ENCODE peak calls at places on chromosome 22, in five cellular contexts. One of them, this sample, is unnamed.

GRCh38 chr22:47043835-47044721 is 281.6 kb downstream of the TBC1D22A start:
- DNase-seq in choroid plexus epithelial cell: peak; percentile 17
- DNase-seq in Peyer's patch: peak; percentile 80
- DNase-seq in heart right ventricle: peak; percentile 7
- DNase-seq in AG10803: peak; percentile 49
- DNase-seq in this sample: no peak

GRCh38 chr22:38871360-38872171 is 450 bp downstream of the CBX6 start:
- DNase-seq in Peyer's patch: peak; percentile 53
- DNase-seq in AG10803: peak; percentile 7
- DNase-seq in heart right ventricle: no peak
- DNase-seq in choroid plexus epithelial cell: no peak
- DNase-seq in this sample: no peak

GRCh38 chr22:42313804-42314581 is 43.5 kb upstream of the TCF20 start:
- DNase-seq in heart right ventricle: peak; percentile 53
- DNase-seq in Peyer's patch: peak; percentile 92
- DNase-seq in AG10803: no peak
- DNase-seq in choroid plexus epithelial cell: peak; percentile 46
- DNase-seq in this sample: no peak

GRCh38 chr22:16586991-16587390 is 5.6 kb downstream of the CCT8L2 start:
- DNase-seq in heart right ventricle: no peak
- DNase-seq in Peyer's patch: no peak
- DNase-seq in choroid plexus epithelial cell: no peak
- DNase-seq in AG10803: no peak
- DNase-seq in this sample: no peak

GRCh38 chr22:16819249-16819648 is 6.0 kb downstream of the XKR3 start:
- DNase-seq in AG10803: peak; percentile 8
- DNase-seq in choroid plexus epithelial cell: no peak
- DNase-seq in Peyer's patch: no peak
- DNase-seq in heart right ventricle: no peak
- DNase-seq in this sample: no peak

GRCh38 chr22:31269892-31270574 is 22.3 kb downstream of the PIK3IP1 start:
- DNase-seq in Peyer's patch: no peak
- DNase-seq in choroid plexus epithelial cell: peak; percentile 44
- DNase-seq in AG10803: no peak
- DNase-seq in heart right ventricle: no peak
- DNase-seq in this sample: no peak

GRCh38 chr22:38927033-38927789 is 30.2 kb upstream of the APOBEC3A start:
- DNase-seq in Peyer's patch: peak; percentile 85
- DNase-seq in AG10803: peak; percentile 38
- DNase-seq in heart right ventricle: peak; percentile 77
- DNase-seq in choroid plexus epithelial cell: peak; percentile 56
- DNase-seq in this sample: peak; percentile 54

GRCh38 chr22:41240377-41241132 is at the start of gene CHADL:
- DNase-seq in heart right ventricle: no peak
- DNase-seq in AG10803: no peak
- DNase-seq in choroid plexus epithelial cell: no peak
- DNase-seq in Peyer's patch: no peak
- DNase-seq in this sample: no peak

GRCh38 chr22:27791494-27792241 is 9.9 kb downstream of the MN1 start:
- DNase-seq in AG10803: no peak
- DNase-seq in choroid plexus epithelial cell: no peak
- DNase-seq in Peyer's patch: no peak
- DNase-seq in heart right ventricle: no peak
- DNase-seq in this sample: no peak

GRCh38 chr22:40395607-40396006 is 25.2 kb downstream of the SGSM3 start:
- DNase-seq in AG10803: no peak
- DNase-seq in heart right ventricle: no peak
- DNase-seq in Peyer's patch: no peak
- DNase-seq in choroid plexus epithelial cell: no peak
- DNase-seq in this sample: no peak

GRCh38 chr22:49481651-49482399 is 345.8 kb downstream of the BRD1 start:
- DNase-seq in choroid plexus epithelial cell: no peak
- DNase-seq in heart right ventricle: no peak
- DNase-seq in AG10803: no peak
- DNase-seq in Peyer's patch: no peak
- DNase-seq in this sample: no peak

GRCh38 chr22:25896098-25896497 is 154.1 kb downstream of the MYO18B start:
- DNase-seq in choroid plexus epithelial cell: no peak
- DNase-seq in AG10803: no peak
- DNase-seq in heart right ventricle: no peak
- DNase-seq in Peyer's patch: no peak
- DNase-seq in this sample: no peak

GRCh38 chr22:20551805-20552449 is 44.5 kb downstream of the MED15 start:
- DNase-seq in AG10803: peak; percentile 54
- DNase-seq in Peyer's patch: no peak
- DNase-seq in choroid plexus epithelial cell: peak; percentile 55
- DNase-seq in heart right ventricle: peak; percentile 52
- DNase-seq in this sample: no peak

GRCh38 chr22:42645938-42646568 is 3.1 kb downstream of the CYB5R3 start:
- DNase-seq in heart right ventricle: no peak
- DNase-seq in choroid plexus epithelial cell: no peak
- DNase-seq in AG10803: no peak
- DNase-seq in Peyer's patch: peak; percentile 65
- DNase-seq in this sample: no peak

GRCh38 chr22:49628351-49629023 is 199.2 kb downstream of the BRD1 start:
- DNase-seq in Peyer's patch: no peak
- DNase-seq in AG10803: no peak
- DNase-seq in choroid plexus epithelial cell: no peak
- DNase-seq in heart right ventricle: no peak
- DNase-seq in this sample: no peak

GRCh38 chr22:46748948-46749681 is 11.1 kb upstream of the CERK start:
- DNase-seq in heart right ventricle: no peak
- DNase-seq in choroid plexus epithelial cell: peak; percentile 65
- DNase-seq in Peyer's patch: peak; percentile 68
- DNase-seq in AG10803: peak; percentile 72
- DNase-seq in this sample: no peak

GRCh38 chr22:29327089-29327764 is 11.7 kb upstream of the RASL10A start:
- DNase-seq in choroid plexus epithelial cell: no peak
- DNase-seq in AG10803: no peak
- DNase-seq in Peyer's patch: no peak
- DNase-seq in heart right ventricle: no peak
- DNase-seq in this sample: no peak

GRCh38 chr22:29325356-29325755 is 9.9 kb upstream of the RASL10A start:
- DNase-seq in heart right ventricle: no peak
- DNase-seq in AG10803: no peak
- DNase-seq in choroid plexus epithelial cell: no peak
- DNase-seq in Peyer's patch: no peak
- DNase-seq in this sample: no peak

GRCh38 chr22:29328055-29328454 is 12.6 kb upstream of the RASL10A start:
- DNase-seq in heart right ventricle: no peak
- DNase-seq in AG10803: no peak
- DNase-seq in choroid plexus epithelial cell: no peak
- DNase-seq in Peyer's patch: no peak
- DNase-seq in this sample: no peak

GRCh38 chr22:29325785-29326315 is 10.4 kb upstream of the RASL10A start:
- DNase-seq in choroid plexus epithelial cell: no peak
- DNase-seq in Peyer's patch: no peak
- DNase-seq in heart right ventricle: no peak
- DNase-seq in AG10803: no peak
- DNase-seq in this sample: no peak

DNA sequence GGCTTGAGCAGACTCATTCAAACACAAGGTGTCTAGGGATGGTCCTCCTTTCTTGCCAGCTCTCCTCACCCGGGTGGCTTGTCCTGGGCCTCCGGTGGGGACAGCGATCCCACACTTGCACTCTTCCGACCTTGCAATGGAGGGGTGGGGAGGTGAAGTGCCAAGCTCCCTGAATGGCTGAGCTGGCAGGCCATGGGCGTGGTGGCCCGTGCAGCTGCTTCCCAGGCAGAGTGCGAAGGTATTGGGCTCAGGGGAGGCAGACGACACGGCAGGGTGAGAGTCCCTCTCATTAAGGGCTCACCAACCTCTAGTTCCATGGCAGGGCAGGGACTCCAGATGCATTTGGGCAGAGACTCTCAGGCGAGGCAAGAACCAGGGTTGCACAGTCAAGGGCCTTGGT is 11.0 kb upstream of the RASL10A start:
- DNase-seq in choroid plexus epithelial cell: no peak
- DNase-seq in Peyer's patch: no peak
- DNase-seq in AG10803: no peak
- DNase-seq in heart right ventricle: no peak
- DNase-seq in this sample: no peak
- TF ChIP-seq CTCF in choroid plexus epithelial cell: no peak
- TF ChIP-seq CTCF in Peyer's patch: no peak
- TF ChIP-seq CTCF in AG10803: no peak
- TF ChIP-seq CTCF in heart right ventricle: no peak
- TF ChIP-seq CTCF in this sample: no peak

DNA sequence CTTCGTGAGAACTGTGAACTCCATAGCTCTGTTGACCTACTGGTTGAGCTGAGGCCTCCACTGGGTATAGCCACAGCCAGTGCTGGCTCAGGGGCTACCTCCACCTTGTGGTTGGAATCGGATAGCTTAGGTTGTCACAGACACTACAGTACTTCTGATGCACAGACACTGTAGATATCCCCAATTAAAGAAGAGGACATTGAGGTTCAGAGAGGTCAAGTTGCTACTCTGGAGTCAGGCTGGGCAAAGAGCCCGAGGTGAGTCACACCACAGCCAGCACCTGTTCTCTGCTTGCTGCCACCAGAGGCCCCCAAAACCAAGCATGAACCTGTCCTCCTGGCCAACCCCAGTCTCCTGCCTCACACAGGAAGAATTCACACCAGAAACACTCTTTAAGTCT is 5.4 kb downstream of the UFD1 start:
- DNase-seq in choroid plexus epithelial cell: peak; percentile 22
- DNase-seq in Peyer's patch: no peak
- DNase-seq in AG10803: no peak
- DNase-seq in heart right ventricle: no peak
- DNase-seq in this sample: peak; percentile 22
- TF ChIP-seq CTCF in choroid plexus epithelial cell: peak; percentile 46
- TF ChIP-seq CTCF in Peyer's patch: no peak
- TF ChIP-seq CTCF in AG10803: peak; percentile 6
- TF ChIP-seq CTCF in heart right ventricle: no peak
- TF ChIP-seq CTCF in this sample: peak; percentile 54

DNA sequence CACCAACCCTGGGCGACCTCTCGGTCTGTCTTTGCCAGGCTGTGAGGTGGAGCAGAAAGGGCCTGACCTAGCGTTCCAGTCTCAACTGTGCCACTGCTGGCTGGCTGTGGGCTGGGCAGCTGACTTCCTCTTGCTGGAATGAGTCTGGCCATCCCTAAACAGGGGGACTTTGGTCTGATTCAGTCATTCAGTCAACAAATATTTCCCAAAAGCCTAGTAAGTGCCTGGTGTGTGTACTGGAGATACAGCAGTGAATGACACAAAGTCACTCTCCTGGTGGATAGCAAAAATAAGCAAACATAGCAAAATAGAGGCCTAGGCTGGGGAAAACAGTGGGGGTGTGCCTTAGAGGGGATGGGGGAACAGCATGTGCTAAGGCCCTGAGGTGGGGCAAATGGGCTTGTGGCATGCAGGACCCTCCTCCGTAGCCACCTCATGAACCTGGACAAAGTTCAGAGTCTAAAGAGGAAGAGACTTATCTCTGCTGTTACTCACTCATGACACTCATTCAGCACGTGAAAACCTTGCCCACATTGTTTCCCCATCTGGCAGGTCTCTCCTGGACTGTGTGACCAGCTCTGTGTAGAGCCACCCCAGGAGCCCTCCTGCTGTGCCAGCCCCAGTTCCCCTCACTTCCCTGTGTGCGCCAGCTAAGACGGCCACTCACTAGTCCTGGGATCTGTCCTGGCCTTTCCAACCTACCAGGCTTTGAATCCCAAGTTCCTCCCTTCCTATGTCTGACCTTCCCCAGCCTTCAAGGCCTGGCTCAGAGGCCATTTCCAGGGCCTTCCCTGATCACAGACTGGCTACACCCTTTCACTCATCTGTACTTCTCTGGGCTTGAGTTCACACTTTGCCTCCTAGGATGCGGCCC is 4.7 kb downstream of the GUCD1 start:
- DNase-seq in AG10803: no peak
- DNase-seq in choroid plexus epithelial cell: peak; percentile 13
- DNase-seq in heart right ventricle: no peak
- DNase-seq in Peyer's patch: peak; percentile 86
- DNase-seq in this sample: no peak
- TF ChIP-seq CTCF in AG10803: no peak
- TF ChIP-seq CTCF in choroid plexus epithelial cell: no peak
- TF ChIP-seq CTCF in heart right ventricle: no peak
- TF ChIP-seq CTCF in Peyer's patch: no peak
- TF ChIP-seq CTCF in this sample: no peak

GRCh38 chr22:37781434-37782059 is 26.2 kb upstream of the GCAT start:
- DNase-seq in Peyer's patch: no peak
- DNase-seq in choroid plexus epithelial cell: peak; percentile 36
- DNase-seq in AG10803: no peak
- DNase-seq in heart right ventricle: no peak
- DNase-seq in this sample: no peak
- TF ChIP-seq CTCF in Peyer's patch: no peak
- TF ChIP-seq CTCF in choroid plexus epithelial cell: peak; percentile 55
- TF ChIP-seq CTCF in AG10803: peak; percentile 49
- TF ChIP-seq CTCF in heart right ventricle: peak; percentile 26
- TF ChIP-seq CTCF in this sample: peak; percentile 62